ENCODE peak calls at places on chromosome 3, in four cellular contexts. One of them, this sample, is unnamed.

GRCh38 chr3:142963266-142964149 is at the start of gene PAQR9:
- DNase-seq in MM.1S: peak
- DNase-seq in PC-9: peak
- DNase-seq in heart right ventricle: no peak
- DNase-seq in this sample: peak

GRCh38 chr3:153246805-153247204 is 84.8 kb downstream of the RAP2B start:
- DNase-seq in MM.1S: no peak
- DNase-seq in PC-9: no peak
- DNase-seq in heart right ventricle: no peak
- DNase-seq in this sample: no peak

GRCh38 chr3:155423526-155423925 is 130.0 kb upstream of the STRIT1 start:
- DNase-seq in MM.1S: no peak
- DNase-seq in PC-9: peak
- DNase-seq in heart right ventricle: no peak
- DNase-seq in this sample: no peak

GRCh38 chr3:192409203-192409837 is 318.0 kb downstream of the FGF12 start:
- DNase-seq in MM.1S: peak
- DNase-seq in PC-9: peak
- DNase-seq in heart right ventricle: peak
- DNase-seq in this sample: peak

GRCh38 chr3:139202226-139202958 is 141.4 kb upstream of the MRPS22 start:
- DNase-seq in MM.1S: peak
- DNase-seq in PC-9: peak
- DNase-seq in heart right ventricle: peak
- DNase-seq in this sample: peak

GRCh38 chr3:144622845-144623244 is 651.2 kb downstream of the DIPK2A start:
- DNase-seq in MM.1S: no peak
- DNase-seq in PC-9: no peak
- DNase-seq in heart right ventricle: no peak
- DNase-seq in this sample: no peak

GRCh38 chr3:41140242-41140641 is 59.1 kb upstream of the CTNNB1 start:
- DNase-seq in MM.1S: no peak
- DNase-seq in PC-9: no peak
- DNase-seq in heart right ventricle: no peak
- DNase-seq in this sample: no peak

GRCh38 chr3:123787133-123787532 is 97.0 kb downstream of the MYLK start:
- DNase-seq in MM.1S: no peak
- DNase-seq in PC-9: no peak
- DNase-seq in heart right ventricle: no peak
- DNase-seq in this sample: no peak

GRCh38 chr3:147299656-147300055 is 106.7 kb downstream of the ZIC4 start:
- DNase-seq in MM.1S: no peak
- DNase-seq in PC-9: no peak
- DNase-seq in heart right ventricle: no peak
- DNase-seq in this sample: no peak

GRCh38 chr3:41224120-41224806 is 25.0 kb downstream of the CTNNB1 start:
- DNase-seq in MM.1S: no peak
- DNase-seq in PC-9: no peak
- DNase-seq in heart right ventricle: peak
- DNase-seq in this sample: no peak

GRCh38 chr3:60536420-60536819 is 714.8 kb downstream of the FHIT start:
- DNase-seq in MM.1S: no peak
- DNase-seq in PC-9: no peak
- DNase-seq in heart right ventricle: no peak
- DNase-seq in this sample: no peak

GRCh38 chr3:4061201-4061600 is 242.0 kb upstream of the SETMAR start:
- DNase-seq in MM.1S: no peak
- DNase-seq in PC-9: no peak
- DNase-seq in heart right ventricle: no peak
- DNase-seq in this sample: no peak

GRCh38 chr3:185318136-185318535 is 44.8 kb upstream of the MAP3K13 start:
- DNase-seq in MM.1S: no peak
- DNase-seq in PC-9: no peak
- DNase-seq in heart right ventricle: no peak
- DNase-seq in this sample: peak

GRCh38 chr3:140180603-140181002 is 245.6 kb downstream of the CLSTN2 start:
- DNase-seq in MM.1S: no peak
- DNase-seq in PC-9: no peak
- DNase-seq in heart right ventricle: no peak
- DNase-seq in this sample: no peak

GRCh38 chr3:128328546-128329458 is 137.9 kb downstream of the DNAJB8 start:
- DNase-seq in MM.1S: no peak
- DNase-seq in PC-9: no peak
- DNase-seq in heart right ventricle: no peak
- DNase-seq in this sample: no peak

GRCh38 chr3:141277451-141277850 is 45.8 kb downstream of the PXYLP1 start:
- DNase-seq in MM.1S: no peak
- DNase-seq in PC-9: no peak
- DNase-seq in heart right ventricle: no peak
- DNase-seq in this sample: no peak

GRCh38 chr3:159797771-159798170 is 190.9 kb upstream of the IL12A start:
- DNase-seq in MM.1S: no peak
- DNase-seq in PC-9: no peak
- DNase-seq in heart right ventricle: no peak
- DNase-seq in this sample: no peak

GRCh38 chr3:88188436-88188835 is 38.7 kb downstream of the C3orf38 start:
- DNase-seq in MM.1S: no peak
- DNase-seq in PC-9: no peak
- DNase-seq in heart right ventricle: peak
- DNase-seq in this sample: no peak

GRCh38 chr3:181017690-181018089 is 28.2 kb upstream of the DNAJC19 start:
- DNase-seq in MM.1S: no peak
- DNase-seq in PC-9: no peak
- DNase-seq in heart right ventricle: no peak
- DNase-seq in this sample: no peak

GRCh38 chr3:184816654-184817053 is 4.7 kb downstream of the VPS8 start:
- DNase-seq in MM.1S: no peak
- DNase-seq in PC-9: no peak
- DNase-seq in heart right ventricle: peak
- DNase-seq in this sample: no peak

GRCh38 chr3:127652246-127652995 is 20.3 kb upstream of the ABTB1 start:
- DNase-seq in MM.1S: peak
- DNase-seq in PC-9: peak
- DNase-seq in heart right ventricle: peak
- DNase-seq in this sample: peak

GRCh38 chr3:148500791-148501360 is 196.8 kb upstream of the AGTR1 start:
- DNase-seq in MM.1S: no peak
- DNase-seq in PC-9: no peak
- DNase-seq in heart right ventricle: no peak
- DNase-seq in this sample: no peak

GRCh38 chr3:127757979-127758378 is 64.3 kb downstream of the MGLL start:
- DNase-seq in MM.1S: no peak
- DNase-seq in PC-9: no peak
- DNase-seq in heart right ventricle: no peak
- DNase-seq in this sample: no peak

GRCh38 chr3:128537091-128537703 is 44.2 kb upstream of the GATA2 start:
- DNase-seq in MM.1S: no peak
- DNase-seq in PC-9: peak
- DNase-seq in heart right ventricle: no peak
- DNase-seq in this sample: peak

GRCh38 chr3:42936157-42936981 is 30.4 kb downstream of the ZNF662 start:
- DNase-seq in MM.1S: no peak
- DNase-seq in PC-9: no peak
- DNase-seq in heart right ventricle: peak
- DNase-seq in this sample: peak

GRCh38 chr3:113948015-113948917 is 453 bp downstream of the ZDHHC23 start:
- DNase-seq in MM.1S: peak
- DNase-seq in PC-9: peak
- DNase-seq in heart right ventricle: peak
- DNase-seq in this sample: peak

GRCh38 chr3:157088506-157089454 is 71.2 kb downstream of the CCNL1 start:
- DNase-seq in MM.1S: peak
- DNase-seq in PC-9: peak
- DNase-seq in heart right ventricle: peak
- DNase-seq in this sample: peak

GRCh38 chr3:124883766-124884473 is 3.2 kb downstream of the ITGB5 start:
- DNase-seq in MM.1S: no peak
- DNase-seq in PC-9: no peak
- DNase-seq in heart right ventricle: no peak
- DNase-seq in this sample: no peak

GRCh38 chr3:37926611-37927010 is 64.0 kb upstream of the VILL start:
- DNase-seq in MM.1S: no peak
- DNase-seq in PC-9: no peak
- DNase-seq in heart right ventricle: no peak
- DNase-seq in this sample: no peak

GRCh38 chr3:64578797-64579196 is 109.0 kb downstream of the ADAMTS9 start:
- DNase-seq in MM.1S: no peak
- DNase-seq in PC-9: no peak
- DNase-seq in heart right ventricle: no peak
- DNase-seq in this sample: no peak

GRCh38 chr3:178382388-178383061 is 153.7 kb upstream of the KCNMB2 start:
- DNase-seq in MM.1S: no peak
- DNase-seq in PC-9: peak
- DNase-seq in heart right ventricle: no peak
- DNase-seq in this sample: no peak

DNA sequence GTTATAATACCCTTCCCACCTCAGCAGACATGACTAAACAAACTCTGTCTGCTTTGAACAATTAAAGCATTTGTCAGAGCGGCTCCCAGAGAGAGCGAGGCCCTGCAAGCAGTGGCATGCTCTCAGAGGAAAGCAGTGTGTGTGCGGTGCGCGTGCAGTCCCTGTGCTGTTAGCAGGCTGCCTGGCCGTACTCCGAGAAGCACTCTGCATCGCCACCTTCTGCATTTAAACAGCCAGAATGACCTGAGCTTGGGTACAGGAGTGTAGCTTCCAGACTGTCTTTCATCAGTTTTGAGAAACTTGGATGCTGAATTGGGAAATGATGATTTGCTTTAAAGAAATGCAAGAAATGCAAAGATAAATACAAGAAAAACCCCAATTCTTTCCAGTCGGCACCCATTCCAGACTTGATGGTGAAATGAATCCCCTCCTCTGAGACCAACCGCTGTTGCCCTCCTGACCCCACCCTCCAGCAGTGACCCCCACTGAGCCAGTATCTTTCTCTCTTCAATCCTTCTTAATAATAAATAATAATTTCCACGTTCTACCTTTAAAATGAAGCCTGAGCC is 113.5 kb downstream of the VGLL4 start:
- DNase-seq in MM.1S: no peak
- DNase-seq in PC-9: no peak
- DNase-seq in heart right ventricle: peak
- DNase-seq in this sample: no peak
- TF ChIP-seq CTCF in MM.1S: no peak
- TF ChIP-seq CTCF in PC-9: no peak
- TF ChIP-seq CTCF in heart right ventricle: no peak
- TF ChIP-seq CTCF in this sample: no peak

GRCh38 chr3:25957026-25957425 is 167.1 kb downstream of the OXSM start:
- DNase-seq in MM.1S: no peak
- DNase-seq in PC-9: no peak
- DNase-seq in heart right ventricle: peak
- DNase-seq in this sample: no peak

GRCh38 chr3:25962255-25962654 is 172.4 kb downstream of the OXSM start:
- DNase-seq in MM.1S: no peak
- DNase-seq in PC-9: peak
- DNase-seq in heart right ventricle: no peak
- DNase-seq in this sample: peak

GRCh38 chr3:25960776-25961175 is 170.9 kb downstream of the OXSM start:
- DNase-seq in MM.1S: no peak
- DNase-seq in PC-9: no peak
- DNase-seq in heart right ventricle: no peak
- DNase-seq in this sample: no peak
- TF ChIP-seq CTCF in MM.1S: no peak
- TF ChIP-seq CTCF in PC-9: no peak
- TF ChIP-seq CTCF in heart right ventricle: no peak
- TF ChIP-seq CTCF in this sample: no peak

DNA sequence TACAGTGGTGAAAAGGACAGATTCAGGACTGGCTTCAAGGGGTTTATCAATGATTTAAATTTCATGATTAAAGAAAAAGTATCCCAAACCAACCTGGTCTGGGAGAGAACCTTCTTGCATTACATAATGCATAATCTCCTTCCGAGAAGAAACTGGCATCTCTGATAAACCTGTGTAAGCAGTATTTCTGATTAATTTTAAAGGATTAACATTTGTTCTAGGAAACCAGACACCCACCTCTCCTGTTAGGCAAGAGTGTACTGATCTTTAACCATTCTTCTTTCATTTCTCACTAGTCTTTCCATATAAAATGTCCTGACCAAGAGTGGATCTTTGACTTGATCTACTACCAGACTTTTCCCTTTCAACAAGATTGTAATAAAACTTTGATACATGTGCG is 22.8 kb upstream of the PPP4R2 start:
- DNase-seq in MM.1S: no peak
- DNase-seq in PC-9: no peak
- DNase-seq in heart right ventricle: no peak
- DNase-seq in this sample: no peak
- TF ChIP-seq CTCF in MM.1S: no peak
- TF ChIP-seq CTCF in PC-9: no peak
- TF ChIP-seq CTCF in heart right ventricle: no peak
- TF ChIP-seq CTCF in this sample: no peak

DNA sequence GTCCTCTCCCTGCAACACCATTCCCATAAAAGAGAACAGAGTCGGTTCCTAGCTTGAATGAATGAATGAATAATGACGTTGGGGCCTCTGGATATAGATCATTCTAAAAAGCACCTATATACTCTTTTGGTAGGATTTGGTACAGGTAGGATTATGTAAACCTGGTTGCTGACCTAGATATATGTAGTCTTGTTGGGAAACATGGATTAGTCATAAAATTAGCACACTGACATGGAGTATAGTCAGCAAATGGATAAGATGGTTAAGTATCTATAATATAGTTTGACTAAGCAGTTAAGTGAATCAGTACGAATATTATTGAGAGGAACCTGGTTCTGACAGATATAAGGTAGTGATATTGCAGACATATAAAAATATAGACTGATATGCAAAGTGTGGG is 142.5 kb downstream of the FILIP1L start:
- DNase-seq in MM.1S: no peak
- DNase-seq in PC-9: no peak
- DNase-seq in heart right ventricle: no peak
- DNase-seq in this sample: no peak
- TF ChIP-seq CTCF in MM.1S: no peak
- TF ChIP-seq CTCF in PC-9: no peak
- TF ChIP-seq CTCF in heart right ventricle: no peak
- TF ChIP-seq CTCF in this sample: no peak

This sample was measured in Calu3.